ENCODE peak calls at places on chromosomes 13 and 19, in four cellular contexts. K is HepG2, Q is left lung, M is colonic mucosa. T is an unnamed sample. For H3K4me1, the result is how much of the 10 kb centered on the place peaks cover.

GRCh38 chr13:87671824-87672603 is 843 bp downstream of the SLITRK5 start:
- DNase-seq in K (no peak), Q (no peak), M (no peak), T (no peak)

GRCh38 chr13:24557121-24557520 is 44.5 kb upstream of the PARP4 start:
- DNase-seq in K (no peak), Q (no peak), M (no peak), T (no peak)

GRCh38 chr13:19070398-19070735 is 111.3 kb downstream of the TUBA3C start:
- DNase-seq in K (no peak), Q (no peak), M (no peak), T (no peak)

GRCh38 chr19:49324801-49325491 is at the start of gene SLC6A16:
- DNase-seq in K (no peak), Q (no peak), M (peak), T (no peak)

GRCh38 chr13:40503026-40503425 is 163.4 kb downstream of the FOXO1 start:
- DNase-seq in K (no peak), Q (no peak), M (no peak), T (no peak)

GRCh38 chr19:49333426-49334288 is 1.5 kb upstream of the CD37 start:
- DNase-seq in K (no peak), Q (peak), M (peak), T (no peak)

GRCh38 chr13:52104624-52105023 is 24.2 kb downstream of the NEK5 start:
- DNase-seq in K (peak), Q (no peak), M (no peak), T (no peak)

GRCh38 chr13:30504081-30504480 is 38.3 kb upstream of the HMGB1 start:
- DNase-seq in K (no peak), Q (no peak), M (no peak), T (no peak)

GRCh38 chr13:86856996-86857395 is 814.2 kb upstream of the SLITRK5 start:
- DNase-seq in K (peak), Q (no peak), M (no peak), T (no peak)

GRCh38 chr13:49638416-49639072 is 10.2 kb downstream of the ARL11 start:
- DNase-seq in K (no peak), Q (no peak), M (no peak), T (no peak)

GRCh38 chr13:75628811-75629210 is 7.3 kb upstream of the LMO7 start:
- DNase-seq in K (no peak), Q (no peak), M (no peak), T (no peak)

GRCh38 chr19:18294467-18294864 is 13.0 kb upstream of the JUND start:
- DNase-seq in K (no peak), Q (no peak), M (no peak), T (no peak)

GRCh38 chr13:79228972-79229371 is 177.1 kb downstream of the RBM26 start:
- DNase-seq in K (no peak), Q (no peak), M (no peak), T (no peak)

GRCh38 chr19:5680083-5680436 is 256 bp downstream of the MICOS13 start:
- DNase-seq in K (no peak), Q (no peak), M (no peak), T (no peak)

GRCh38 chr13:74280795-74281490 is 146.7 kb upstream of the KLF12 start:
- DNase-seq in K (no peak), Q (no peak), M (no peak), T (no peak)

GRCh38 chr13:112651306-112651705 is 38.5 kb upstream of the ATP11A start:
- DNase-seq in K (no peak), Q (no peak), M (no peak), T (no peak)

GRCh38 chr19:43432866-43433673 is 18.4 kb downstream of the TEX101 start:
- DNase-seq in K (peak), Q (peak), M (peak), T (no peak)

GRCh38 chr13:111908391-111908790 is 158.6 kb upstream of the SOX1 start:
- DNase-seq in K (no peak), Q (no peak), M (peak), T (no peak)

GRCh38 chr19:38596057-38596981 is 21.4 kb downstream of the MAP4K1 start:
- DNase-seq in K (peak), Q (peak), M (peak), T (no peak)

GRCh38 chr19:31039151-31039550 is 310.1 kb downstream of the TSHZ3 start:
- DNase-seq in K (no peak), Q (no peak), M (no peak), T (no peak)

GRCh38 chr13:45339867-45340266 is 1.1 kb downstream of the TPT1 start:
- DNase-seq in K (no peak), Q (no peak), M (no peak), T (no peak)

GRCh38 chr13:95403349-95404140 is 102.3 kb upstream of the ABCC4 start:
- DNase-seq in K (no peak), Q (no peak), M (no peak), T (no peak)

GRCh38 chr13:47004022-47004421 is 107.2 kb upstream of the HTR2A start:
- DNase-seq in K (no peak), Q (no peak), M (no peak), T (no peak)

GRCh38 chr13:50285283-50285682 is 270.0 kb downstream of the KCNRG start:
- DNase-seq in K (no peak), Q (no peak), M (no peak), T (no peak)

GRCh38 chr19:15194938-15195337 is 5.9 kb downstream of the NOTCH3 start:
- DNase-seq in K (no peak), Q (no peak), M (no peak), T (peak)

GRCh38 chr19:18650468-18651001 is 13.7 kb downstream of the KLHL26 start:
- DNase-seq in K (no peak), Q (no peak), M (peak), T (peak)

GRCh38 chr19:23917856-23918255 is 3.2 kb downstream of the ZNF726 start:
- DNase-seq in K (no peak), Q (peak), M (no peak), T (no peak)

GRCh38 chr13:42597505-42597904 is 23.6 kb downstream of the TNFSF11 start:
- DNase-seq in K (no peak), Q (no peak), M (no peak), T (no peak)
- H3K4me1 ChIP-seq in K (under half), Q (under half), M (under half), T (under half)

GRCh38 chr19:1852294-1852646 is 4.0 kb upstream of the REXO1 start:
- DNase-seq in K (no peak), Q (no peak), M (no peak), T (no peak)
- H3K4me1 ChIP-seq in K (under half), Q (under half), M (under half), T (under half)

GRCh38 chr19:44753932-44754742 is 5.6 kb downstream of the BCL3 start:
- DNase-seq in K (no peak), Q (peak), M (peak), T (peak)

GRCh38 chr19:44754743-44755066 is 6.2 kb downstream of the BCL3 start:
- DNase-seq in K (no peak), Q (no peak), M (peak), T (no peak)

GRCh38 chr19:44752123-44752815 is 3.8 kb downstream of the BCL3 start:
- DNase-seq in K (no peak), Q (no peak), M (no peak), T (no peak)

GRCh38 chr19:44753619-44753931 is 5.1 kb downstream of the BCL3 start:
- DNase-seq in K (no peak), Q (no peak), M (no peak), T (no peak)

GRCh38 chr19:44752816-44753618 is 4.5 kb downstream of the BCL3 start:
- DNase-seq in K (peak), Q (peak), M (peak), T (peak)
- H3K4me1 ChIP-seq in K (half or more), Q (half or more), M (under half), T (half or more)

GRCh38 chr19:53771133-53771532 is 53.0 kb downstream of the NLRP12 start:
- DNase-seq in K (no peak), Q (no peak), M (no peak), T (no peak)
- H3K4me1 ChIP-seq in K (under half), Q (under half), M (under half), T (under half)

GRCh38 chr19:11339254-11340098 is at the start of gene RAB3D:
- DNase-seq in K (peak), Q (peak), M (peak), T (peak)

GRCh38 chr19:11338569-11339253 is 746 bp downstream of the RAB3D start:
- DNase-seq in K (no peak), Q (no peak), M (peak), T (no peak)

GRCh38 chr19:11345122-11345752 is 831 bp downstream of the TMEM205 start:
- DNase-seq in K (no peak), Q (no peak), M (peak), T (no peak)

GRCh38 chr19:11346104-11346940 is at the start of the genes CCDC159 and TMEM205:
- DNase-seq in K (peak), Q (peak), M (peak), T (peak)

GRCh38 chr19:11342429-11342828 is 3.0 kb upstream of the RAB3D start:
- DNase-seq in K (no peak), Q (no peak), M (no peak), T (no peak)
- H3K4me1 ChIP-seq in K (half or more), Q (under half), M (under half), T (half or more)